ENCODE peak calls at places on chromosomes 2 and 18, in nine cellular contexts. C is K562; F is activated T-cell treated with anti-CD3 and anti-CD28 coated beads for 1 hour; Z is Panc1; J is activated effector memory CD4-positive, alpha-beta T cell treated with anti-CD3 and anti-CD28 coated beads, Interleukin-2, amount 50 U/mL, for 16 hours; U is HT1080; A is naive B cell; R is hepatic stellate cell; W is NCI-H187. P is an unnamed sample.

GRCh38 chr2:60710707-60711106 is 45.4 kb upstream of the PAPOLG start:
- DNase-seq in A (no peak), W (no peak), C (no peak), U (peak; percentile 13), F (no peak), Z (no peak), J (no peak), R (peak; percentile 19), P (no peak)

GRCh38 chr2:217510790-217511291 is 492.0 kb downstream of the TNS1 start:
- DNase-seq in U (peak; percentile 83), J (no peak), F (peak; percentile 1), C (peak; percentile 45), Z (peak; percentile 17), R (peak; percentile 72), A (no peak), W (peak; percentile 27), P (peak; percentile 79)

GRCh38 chr2:153404792-153405191 is 73.8 kb downstream of the RPRM start:
- DNase-seq in J (no peak), C (no peak), A (no peak), W (no peak), Z (no peak), R (no peak), U (no peak), F (no peak), P (no peak)

GRCh38 chr2:102736174-102736606 is 25.6 kb upstream of the TMEM182 start:
- DNase-seq in U (no peak), R (peak; percentile 46), W (no peak), A (no peak), C (peak; percentile 55), Z (no peak), J (no peak), F (no peak), P (peak; percentile 69)

GRCh38 chr2:54871457-54872103 is 148.1 kb downstream of the EML6 start:
- DNase-seq in Z (no peak), F (no peak), U (peak; percentile 27), A (no peak), C (no peak), R (peak; percentile 8), W (no peak), J (no peak), P (no peak)

GRCh38 chr18:13703899-13704298 is 22.5 kb downstream of the FAM210A start:
- DNase-seq in J (no peak), A (no peak), R (no peak), C (no peak), F (no peak), U (peak; percentile 19), W (no peak), Z (no peak), P (peak; percentile 47)

GRCh38 chr2:216683846-216684245 is 11.5 kb downstream of the IGFBP5 start:
- DNase-seq in U (peak; percentile 18), A (no peak), F (no peak), R (no peak), C (no peak), Z (no peak), W (no peak), J (no peak), P (peak; percentile 10)

GRCh38 chr18:75551071-75551470 is 123.6 kb upstream of the SMIM21 start:
- DNase-seq in F (no peak), W (no peak), A (no peak), C (no peak), U (no peak), Z (no peak), J (no peak), R (no peak), P (no peak)

GRCh38 chr18:44537521-44537920 is 143.2 kb upstream of the SETBP1 start:
- DNase-seq in C (no peak), U (peak; percentile 90), J (no peak), A (no peak), R (peak; percentile 8), F (no peak), Z (no peak), W (no peak), P (no peak)

GRCh38 chr2:17300141-17300540 is 218.1 kb downstream of the RAD51AP2 start:
- DNase-seq in C (no peak), J (no peak), Z (no peak), F (no peak), W (no peak), U (peak; percentile 79), A (no peak), R (peak; percentile 75), P (no peak)